ENCODE peak calls at places on chromosomes 13 and 19, in five cellular contexts. H is AG04450, C is PC-3, D is H1, S is brain microvascular endothelial cell. F is an unnamed sample.

GRCh38 chr13:37001921-37002250 is 1.3 kb downstream of the EXOSC8 start:
- DNase-seq in H (no peak), C (no peak), D (no peak), S (no peak), F (no peak)

GRCh38 chr13:94707400-94708021 is 4.8 kb downstream of the SOX21 start:
- DNase-seq in H (no peak), C (no peak), D (peak), S (no peak), F (peak)

GRCh38 chr13:51122868-51123267 is 11.8 kb upstream of the C13orf42 start:
- DNase-seq in H (no peak), C (no peak), D (peak), S (no peak), F (no peak)

GRCh38 chr19:30512748-30513389 is 140.7 kb downstream of the ZNF536 start:
- DNase-seq in H (no peak), C (no peak), D (no peak), S (no peak), F (no peak)

GRCh38 chr19:4717191-4717965 is 6.3 kb downstream of the DPP9 start:
- DNase-seq in H (no peak), C (peak), D (no peak), S (peak), F (peak)

GRCh38 chr19:46076951-46077814 is 36.4 kb upstream of the IGFL4 start:
- DNase-seq in H (peak), C (peak), D (peak), S (peak), F (peak)

GRCh38 chr13:109412232-109412935 is 374.0 kb downstream of the IRS2 start:
- DNase-seq in H (no peak), C (peak), D (peak), S (peak), F (peak)

GRCh38 chr13:51303063-51303552 is 36.4 kb upstream of the SERPINE3 start:
- DNase-seq in H (no peak), C (no peak), D (no peak), S (no peak), F (no peak)

GRCh38 chr19:48991823-48992570 is 1.1 kb downstream of the GYS1 start:
- DNase-seq in H (peak), C (peak), D (no peak), S (peak), F (peak)

GRCh38 chr19:51317381-51317780 is 5.9 kb downstream of the IGLON5 start:
- DNase-seq in H (no peak), C (no peak), D (no peak), S (no peak), F (no peak)

GRCh38 chr19:36136975-36137686 is 2.7 kb upstream of the CAPNS1 start:
- DNase-seq in H (no peak), C (peak), D (no peak), S (peak), F (peak)

GRCh38 chr13:90750021-90750420 is 597.5 kb upstream of the MIR17HG start:
- DNase-seq in H (no peak), C (no peak), D (no peak), S (no peak), F (no peak)

GRCh38 chr13:95288899-95289500 is 12.3 kb downstream of the ABCC4 start:
- DNase-seq in H (no peak), C (no peak), D (no peak), S (no peak), F (no peak)

GRCh38 chr19:48344892-48345291 is 18.8 kb downstream of the TMEM143 start:
- DNase-seq in H (no peak), C (no peak), D (no peak), S (no peak), F (no peak)

GRCh38 chr13:54637377-54637776 is 1608.8 kb downstream of the OLFM4 start:
- DNase-seq in H (no peak), C (peak), D (no peak), S (peak), F (peak)

GRCh38 chr19:35462476-35462953 is 14.5 kb downstream of the FFAR2 start:
- DNase-seq in H (no peak), C (no peak), D (no peak), S (no peak), F (no peak)

GRCh38 chr19:10467104-10467706 is 36.0 kb downstream of the KEAP1 start:
- DNase-seq in H (no peak), C (no peak), D (no peak), S (no peak), F (no peak)

GRCh38 chr19:14385492-14385891 is 4.2 kb downstream of the ADGRE5 start:
- DNase-seq in H (no peak), C (no peak), D (no peak), S (no peak), F (no peak)

GRCh38 chr19:42396248-42396541 is 6.1 kb upstream of the CNFN start:
- DNase-seq in H (no peak), C (no peak), D (no peak), S (no peak), F (no peak)

GRCh38 chr13:102040812-102041211 is 361.0 kb downstream of the FGF14 start:
- DNase-seq in H (no peak), C (no peak), D (no peak), S (no peak), F (no peak)

GRCh38 chr13:50740052-50740741 is 103.3 kb downstream of the DLEU7 start:
- DNase-seq in H (no peak), C (no peak), D (no peak), S (no peak), F (no peak)

GRCh38 chr13:61417171-61417570 is 1.5 kb upstream of the PCDH20 start:
- DNase-seq in H (no peak), C (no peak), D (no peak), S (no peak), F (no peak)

GRCh38 chr19:1236566-1236965 is 1.2 kb downstream of the CBARP start:
- DNase-seq in H (no peak), C (no peak), D (peak), S (no peak), F (no peak)

GRCh38 chr19:6736917-6737283 is 480 bp downstream of the GPR108 start:
- DNase-seq in H (no peak), C (no peak), D (no peak), S (no peak), F (no peak)

GRCh38 chr13:44155422-44156293 is 218.0 kb upstream of the SERP2 start:
- DNase-seq in H (no peak), C (no peak), D (no peak), S (no peak), F (no peak)

GRCh38 chr13:75352641-75353327 is 129.2 kb downstream of the TBC1D4 start:
- DNase-seq in H (no peak), C (no peak), D (no peak), S (no peak), F (no peak)

GRCh38 chr19:14182481-14182880 is 23.5 kb downstream of the ADGRL1 start:
- DNase-seq in H (no peak), C (no peak), D (no peak), S (no peak), F (no peak)

GRCh38 chr13:102317593-102317992 is 84.3 kb downstream of the FGF14 start:
- DNase-seq in H (no peak), C (no peak), D (no peak), S (no peak), F (no peak)

GRCh38 chr13:73129023-73129422 is 70.2 kb downstream of the KLF5 start:
- DNase-seq in H (no peak), C (no peak), D (no peak), S (no peak), F (no peak)
- TF ChIP-seq CTCF in H (no peak), C (no peak), D (no peak), S (no peak), F (no peak)

GRCh38 chr19:18763674-18764590 is 27.2 kb downstream of the COMP start:
- DNase-seq in H (no peak), C (peak), D (no peak), S (peak), F (peak)
- H3K27ac ChIP-seq in H (no peak), C (peak), D (no peak), S (no peak), F (peak)

GRCh38 chr13:40146063-40146462 is 490.6 kb downstream of the COG6 start:
- DNase-seq in H (no peak), C (no peak), D (peak), S (no peak), F (no peak)
- TF ChIP-seq CTCF in H (no peak), C (peak), D (peak), S (peak), F (no peak)

GRCh38 chr13:49536144-49536873 is 40.6 kb downstream of the PHF11 start:
- DNase-seq in H (no peak), C (no peak), D (no peak), S (no peak), F (no peak)
- H3K27ac ChIP-seq in H (no peak), C (no peak), D (no peak), S (no peak), F (no peak)

DNA sequence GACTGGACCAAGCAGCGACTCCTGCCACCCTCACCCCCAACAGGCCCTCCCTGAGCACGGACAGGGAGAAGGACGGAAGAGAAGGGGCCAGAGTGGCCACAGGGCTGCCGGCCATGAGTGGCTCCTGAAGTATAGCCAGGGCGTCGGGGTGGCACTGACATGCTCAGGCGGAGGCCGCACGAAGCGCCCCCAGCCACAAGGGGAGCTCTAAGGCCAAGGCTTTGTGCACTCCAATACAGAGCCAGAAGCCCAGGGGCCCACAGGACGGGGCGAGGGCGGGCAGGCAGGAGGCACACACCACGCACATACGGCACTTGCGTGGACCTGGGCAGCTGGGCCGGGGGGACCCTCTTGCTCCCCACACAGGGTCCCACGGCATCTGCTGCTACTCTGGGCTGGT is 52.0 kb downstream of the KLF2 start:
- DNase-seq in H (no peak), C (peak), D (peak), S (no peak), F (peak)
- TF ChIP-seq CTCF in H (peak), C (peak), D (peak), S (peak), F (peak)

GRCh38 chr19:18473706-18474087 is 35.8 kb upstream of the ISYNA1 start:
- DNase-seq in H (no peak), C (no peak), D (no peak), S (no peak), F (no peak)

GRCh38 chr19:18475004-18475453 is 37.1 kb upstream of the ISYNA1 start:
- DNase-seq in H (no peak), C (no peak), D (no peak), S (no peak), F (no peak)

GRCh38 chr19:18474366-18474887 is 36.5 kb upstream of the ISYNA1 start:
- DNase-seq in H (no peak), C (no peak), D (no peak), S (no peak), F (no peak)

GRCh38 chr19:18470787-18471186 is 32.9 kb upstream of the ISYNA1 start:
- DNase-seq in H (no peak), C (no peak), D (no peak), S (no peak), F (no peak)

DNA sequence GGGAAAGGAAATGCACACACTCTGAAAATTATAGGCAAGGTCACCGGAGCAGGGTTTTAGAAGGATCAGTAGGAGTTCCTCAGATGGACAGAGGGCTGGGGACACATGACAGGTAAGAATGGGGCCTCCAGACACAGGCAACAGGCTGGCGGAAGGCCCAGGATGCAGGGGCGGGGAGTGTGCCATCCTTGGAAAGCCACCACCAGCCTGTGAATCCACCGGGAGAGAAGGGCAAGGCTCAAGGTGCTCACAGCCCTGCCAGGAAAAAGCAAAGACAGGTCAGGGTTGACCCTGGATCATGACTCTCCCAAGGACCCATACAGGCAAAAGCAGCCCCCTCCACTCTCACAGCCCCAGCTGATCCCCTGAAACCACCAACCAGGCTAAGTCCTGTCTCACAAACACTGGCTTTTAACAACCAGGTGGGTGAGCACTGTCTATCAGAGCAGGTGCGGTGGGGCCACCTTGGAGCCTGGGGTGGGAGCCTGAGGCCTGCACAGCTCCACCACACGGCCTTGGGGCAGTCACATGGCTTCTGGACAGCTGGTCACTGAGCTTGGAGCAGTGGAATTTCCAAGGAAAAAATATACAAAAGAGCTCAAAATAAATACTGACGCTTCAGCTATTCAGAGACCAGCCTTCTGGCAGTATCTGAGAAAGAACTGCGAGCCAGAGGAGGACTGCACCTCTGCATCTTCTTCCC is 35.2 kb upstream of the ISYNA1 start:
- DNase-seq in H (no peak), C (no peak), D (no peak), S (no peak), F (no peak)
- H3K27ac ChIP-seq in H (peak), C (no peak), D (no peak), S (no peak), F (peak)

GRCh38 chr13:113742000-113742441 is 17.0 kb upstream of the TMEM255B start:
- DNase-seq in H (no peak), C (peak), D (no peak), S (no peak), F (peak)
- TF ChIP-seq CTCF in H (peak), C (no peak), D (peak), S (peak), F (no peak)